ENCODE peak calls at places on chromosomes 11 and 22, in eight cellular contexts. One of them, this sample, is unnamed.

GRCh38 chr11:33965032-33965431 is 73.2 kb upstream of the LMO2 start:
- DNase-seq in H1: no peak
- DNase-seq in GM12878: no peak
- DNase-seq in K562: no peak
- DNase-seq in HCT116: no peak
- DNase-seq in HepG2: no peak
- DNase-seq in endothelial cell of umbilical vein: no peak
- DNase-seq in SK-N-SH: no peak
- DNase-seq in this sample: no peak

GRCh38 chr11:34443136-34443535 is 4.4 kb downstream of the CAT start:
- DNase-seq in GM12878: no peak
- DNase-seq in SK-N-SH: no peak
- DNase-seq in HCT116: no peak
- DNase-seq in K562: no peak
- DNase-seq in HepG2: no peak
- DNase-seq in endothelial cell of umbilical vein: no peak
- DNase-seq in H1: no peak
- DNase-seq in this sample: no peak

GRCh38 chr11:115389790-115390189 is 114.4 kb downstream of the CADM1 start:
- DNase-seq in K562: no peak
- DNase-seq in H1: no peak
- DNase-seq in HCT116: no peak
- DNase-seq in GM12878: no peak
- DNase-seq in HepG2: no peak
- DNase-seq in endothelial cell of umbilical vein: no peak
- DNase-seq in SK-N-SH: no peak
- DNase-seq in this sample: no peak

GRCh38 chr11:73493838-73494598 is 103.9 kb downstream of the FAM168A start:
- DNase-seq in endothelial cell of umbilical vein: peak; percentile 27
- DNase-seq in H1: peak; percentile 46
- DNase-seq in HepG2: peak; percentile 46
- DNase-seq in GM12878: no peak
- DNase-seq in SK-N-SH: no peak
- DNase-seq in K562: no peak
- DNase-seq in HCT116: peak; percentile 90
- DNase-seq in this sample: no peak

GRCh38 chr11:57668467-57668890 is 565 bp downstream of the ZDHHC5 start:
- DNase-seq in HepG2: no peak
- DNase-seq in SK-N-SH: no peak
- DNase-seq in K562: peak; percentile 36
- DNase-seq in HCT116: no peak
- DNase-seq in H1: no peak
- DNase-seq in endothelial cell of umbilical vein: peak; percentile 39
- DNase-seq in GM12878: no peak
- DNase-seq in this sample: no peak

GRCh38 chr11:7353100-7353499 is 101.4 kb downstream of the SYT9 start:
- DNase-seq in K562: peak; percentile 28
- DNase-seq in HepG2: peak; percentile 26
- DNase-seq in HCT116: peak; percentile 22
- DNase-seq in H1: peak; percentile 60
- DNase-seq in endothelial cell of umbilical vein: peak; percentile 24
- DNase-seq in GM12878: peak; percentile 7
- DNase-seq in SK-N-SH: no peak
- DNase-seq in this sample: no peak

GRCh38 chr22:17199131-17199731 is 20.0 kb downstream of the ADA2 start:
- DNase-seq in HepG2: no peak
- DNase-seq in K562: no peak
- DNase-seq in H1: peak; percentile 77
- DNase-seq in SK-N-SH: peak; percentile 77
- DNase-seq in HCT116: no peak
- DNase-seq in endothelial cell of umbilical vein: no peak
- DNase-seq in GM12878: no peak
- DNase-seq in this sample: no peak

GRCh38 chr11:117663389-117663788 is 133.6 kb downstream of the DSCAML1 start:
- DNase-seq in endothelial cell of umbilical vein: no peak
- DNase-seq in HCT116: no peak
- DNase-seq in K562: no peak
- DNase-seq in H1: no peak
- DNase-seq in HepG2: no peak
- DNase-seq in GM12878: no peak
- DNase-seq in SK-N-SH: no peak
- DNase-seq in this sample: no peak

GRCh38 chr11:120389693-120390584 is 53.7 kb downstream of the ARHGEF12 start:
- DNase-seq in endothelial cell of umbilical vein: peak; percentile 64
- DNase-seq in HepG2: no peak
- DNase-seq in GM12878: no peak
- DNase-seq in SK-N-SH: no peak
- DNase-seq in K562: no peak
- DNase-seq in H1: no peak
- DNase-seq in HCT116: no peak
- DNase-seq in this sample: no peak

GRCh38 chr22:37485006-37485713 is 1.0 kb downstream of the MFNG start:
- DNase-seq in HepG2: no peak
- DNase-seq in endothelial cell of umbilical vein: peak; percentile 76
- DNase-seq in SK-N-SH: no peak
- DNase-seq in K562: no peak
- DNase-seq in GM12878: no peak
- DNase-seq in HCT116: no peak
- DNase-seq in H1: no peak
- DNase-seq in this sample: no peak
- TF ChIP-seq POLR2AphosphoS5 in HepG2: no peak
- TF ChIP-seq POLR2AphosphoS5 in endothelial cell of umbilical vein: peak; percentile 60
- TF ChIP-seq POLR2AphosphoS5 in SK-N-SH: no peak
- TF ChIP-seq POLR2AphosphoS5 in K562: no peak
- TF ChIP-seq POLR2AphosphoS5 in GM12878: peak; percentile 44
- TF ChIP-seq POLR2AphosphoS5 in HCT116: no peak
- TF ChIP-seq POLR2AphosphoS5 in H1: no peak
- TF ChIP-seq POLR2AphosphoS5 in this sample: no peak

GRCh38 chr11:25436326-25436725 is 895.6 kb upstream of the ANO3 start:
- DNase-seq in HepG2: no peak
- DNase-seq in HCT116: no peak
- DNase-seq in GM12878: no peak
- DNase-seq in H1: no peak
- DNase-seq in endothelial cell of umbilical vein: no peak
- DNase-seq in K562: no peak
- DNase-seq in SK-N-SH: no peak
- DNase-seq in this sample: no peak

GRCh38 chr11:25441432-25441831 is 890.5 kb upstream of the ANO3 start:
- DNase-seq in HCT116: no peak
- DNase-seq in K562: no peak
- DNase-seq in GM12878: no peak
- DNase-seq in endothelial cell of umbilical vein: no peak
- DNase-seq in SK-N-SH: no peak
- DNase-seq in H1: no peak
- DNase-seq in HepG2: no peak
- DNase-seq in this sample: no peak
- H3K9ac ChIP-seq in HCT116: no peak overlapping the region
- H3K9ac ChIP-seq in K562: no peak overlapping the region
- H3K9ac ChIP-seq in GM12878: no peak overlapping the region
- H3K9ac ChIP-seq in endothelial cell of umbilical vein: no peak overlapping the region
- H3K9ac ChIP-seq in SK-N-SH: no peak overlapping the region
- H3K9ac ChIP-seq in H1: no peak overlapping the region
- H3K9ac ChIP-seq in HepG2: no peak overlapping the region
- H3K9ac ChIP-seq in this sample: no peak overlapping the region

GRCh38 chr11:555500-556174 is 4.9 kb downstream of the LMNTD2 start:
- DNase-seq in SK-N-SH: peak; percentile 59
- DNase-seq in K562: no peak
- DNase-seq in HepG2: no peak
- DNase-seq in H1: peak; percentile 63
- DNase-seq in GM12878: no peak
- DNase-seq in HCT116: no peak
- DNase-seq in endothelial cell of umbilical vein: no peak
- DNase-seq in this sample: no peak

GRCh38 chr11:554824-555499 is 5.6 kb downstream of the LMNTD2 start:
- DNase-seq in H1: peak; percentile 91
- DNase-seq in HepG2: peak; percentile 44
- DNase-seq in HCT116: peak; percentile 44
- DNase-seq in GM12878: no peak
- DNase-seq in K562: peak; percentile 90
- DNase-seq in endothelial cell of umbilical vein: no peak
- DNase-seq in SK-N-SH: peak; percentile 92
- DNase-seq in this sample: no peak

GRCh38 chr11:556857-557256 is 3.7 kb downstream of the LMNTD2 start:
- DNase-seq in GM12878: no peak
- DNase-seq in SK-N-SH: no peak
- DNase-seq in H1: no peak
- DNase-seq in HepG2: no peak
- DNase-seq in K562: no peak
- DNase-seq in endothelial cell of umbilical vein: no peak
- DNase-seq in HCT116: no peak
- DNase-seq in this sample: no peak

GRCh38 chr11:557328-558132 is 3.0 kb downstream of the LMNTD2 start:
- DNase-seq in HepG2: no peak
- DNase-seq in HCT116: no peak
- DNase-seq in SK-N-SH: no peak
- DNase-seq in H1: no peak
- DNase-seq in endothelial cell of umbilical vein: no peak
- DNase-seq in K562: no peak
- DNase-seq in GM12878: no peak
- DNase-seq in this sample: no peak

GRCh38 chr11:556175-556699 is 4.3 kb downstream of the LMNTD2 start:
- DNase-seq in HCT116: no peak
- DNase-seq in HepG2: no peak
- DNase-seq in endothelial cell of umbilical vein: no peak
- DNase-seq in K562: no peak
- DNase-seq in SK-N-SH: no peak
- DNase-seq in H1: peak; percentile 63
- DNase-seq in GM12878: no peak
- DNase-seq in this sample: no peak
- H3K4me3 ChIP-seq in HCT116: no peak overlapping the region
- H3K4me3 ChIP-seq in HepG2: no peak overlapping the region
- H3K4me3 ChIP-seq in endothelial cell of umbilical vein: no peak overlapping the region
- H3K4me3 ChIP-seq in K562: no peak overlapping the region
- H3K4me3 ChIP-seq in SK-N-SH: peak overlapping the region; percentile 53
- H3K4me3 ChIP-seq in H1: peak overlapping the region; percentile 42
- H3K4me3 ChIP-seq in GM12878: no peak overlapping the region
- H3K4me3 ChIP-seq in this sample: peak overlapping the region; percentile 78

DNA sequence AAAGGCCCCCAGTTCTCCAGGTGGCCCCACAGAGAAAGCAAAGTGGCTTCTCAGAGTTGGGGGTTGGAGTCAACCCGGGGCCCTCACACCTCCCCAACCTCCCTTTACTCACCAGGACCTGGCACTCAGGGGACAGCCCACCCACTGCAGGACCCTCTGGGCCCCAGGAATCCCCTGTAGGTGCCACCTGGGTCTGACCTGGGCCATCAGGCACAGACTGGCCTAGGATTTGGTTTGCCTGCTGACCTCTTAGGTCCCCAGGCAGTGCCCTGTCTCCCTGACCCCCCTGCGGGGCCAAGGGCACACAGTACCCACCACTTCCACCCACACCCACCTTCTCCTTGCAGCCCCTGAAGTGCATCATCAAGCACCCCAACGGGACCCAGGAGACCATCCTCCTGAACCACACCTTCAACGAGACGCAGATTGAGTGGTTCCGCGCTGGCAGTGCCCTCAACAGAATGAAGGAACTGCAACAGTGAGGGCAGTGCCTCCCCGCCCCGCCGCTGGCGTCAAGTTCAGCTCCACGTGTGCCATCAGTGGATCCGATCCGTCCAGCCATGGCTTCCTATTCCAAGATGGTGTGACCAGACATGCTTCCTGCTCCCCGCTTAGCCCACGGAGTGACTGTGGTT is 16.0 kb downstream of the POLR3H start:
- DNase-seq in H1: no peak
- DNase-seq in HCT116: no peak
- DNase-seq in endothelial cell of umbilical vein: no peak
- DNase-seq in K562: no peak
- DNase-seq in SK-N-SH: no peak
- DNase-seq in GM12878: no peak
- DNase-seq in HepG2: no peak
- DNase-seq in this sample: no peak
- TF ChIP-seq POLR2AphosphoS5 in H1: peak; percentile 29
- TF ChIP-seq POLR2AphosphoS5 in HCT116: no peak
- TF ChIP-seq POLR2AphosphoS5 in endothelial cell of umbilical vein: no peak
- TF ChIP-seq POLR2AphosphoS5 in K562: peak; percentile 14
- TF ChIP-seq POLR2AphosphoS5 in SK-N-SH: no peak
- TF ChIP-seq POLR2AphosphoS5 in GM12878: no peak
- TF ChIP-seq POLR2AphosphoS5 in HepG2: peak; percentile 21
- TF ChIP-seq POLR2AphosphoS5 in this sample: no peak

GRCh38 chr11:19786644-19787043 is 74.0 kb downstream of the NAV2 start:
- DNase-seq in endothelial cell of umbilical vein: no peak
- DNase-seq in HepG2: no peak
- DNase-seq in K562: no peak
- DNase-seq in HCT116: no peak
- DNase-seq in H1: no peak
- DNase-seq in GM12878: no peak
- DNase-seq in SK-N-SH: no peak
- DNase-seq in this sample: no peak

GRCh38 chr11:19790831-19791552 is 78.4 kb downstream of the NAV2 start:
- DNase-seq in GM12878: peak; percentile 28
- DNase-seq in HepG2: no peak
- DNase-seq in HCT116: no peak
- DNase-seq in H1: peak; percentile 74
- DNase-seq in K562: no peak
- DNase-seq in SK-N-SH: no peak
- DNase-seq in endothelial cell of umbilical vein: no peak
- DNase-seq in this sample: no peak

GRCh38 chr11:19789245-19789644 is 76.6 kb downstream of the NAV2 start:
- DNase-seq in endothelial cell of umbilical vein: no peak
- DNase-seq in HepG2: no peak
- DNase-seq in HCT116: no peak
- DNase-seq in H1: no peak
- DNase-seq in SK-N-SH: no peak
- DNase-seq in GM12878: no peak
- DNase-seq in K562: no peak
- DNase-seq in this sample: no peak

GRCh38 chr11:19789840-19790710 is 77.4 kb downstream of the NAV2 start:
- DNase-seq in SK-N-SH: no peak
- DNase-seq in GM12878: no peak
- DNase-seq in HCT116: no peak
- DNase-seq in K562: no peak
- DNase-seq in endothelial cell of umbilical vein: no peak
- DNase-seq in H1: no peak
- DNase-seq in HepG2: no peak
- DNase-seq in this sample: no peak

GRCh38 chr11:19788435-19788834 is 75.8 kb downstream of the NAV2 start:
- DNase-seq in HCT116: no peak
- DNase-seq in HepG2: no peak
- DNase-seq in K562: no peak
- DNase-seq in endothelial cell of umbilical vein: no peak
- DNase-seq in H1: no peak
- DNase-seq in SK-N-SH: no peak
- DNase-seq in GM12878: no peak
- DNase-seq in this sample: no peak
- H3K9ac ChIP-seq in HCT116: no peak overlapping the region
- H3K9ac ChIP-seq in HepG2: no peak overlapping the region
- H3K9ac ChIP-seq in K562: no peak overlapping the region
- H3K9ac ChIP-seq in endothelial cell of umbilical vein: no peak overlapping the region
- H3K9ac ChIP-seq in H1: no peak overlapping the region
- H3K9ac ChIP-seq in SK-N-SH: no peak overlapping the region
- H3K9ac ChIP-seq in GM12878: no peak overlapping the region
- H3K9ac ChIP-seq in this sample: no peak overlapping the region